ENCODE peak calls at places on chromosomes 7 and 10, in five cellular contexts. T is tibial nerve, Q is transverse colon, F is A549, W is upper lobe of left lung. R is an unnamed sample.

GRCh38 chr7:41755100-41755499 is 52.2 kb upstream of the INHBA start:
- DNase-seq in T (no peak), W (no peak), Q (no peak), F (no peak), R (no peak)

GRCh38 chr10:21497177-21497807 is 28.2 kb downstream of the SKIDA1 start:
- DNase-seq in Q (peak), F (peak), W (peak), T (peak), R (no peak)

GRCh38 chr10:88953662-88954061 is 1.1 kb upstream of the ACTA2 start:
- DNase-seq in F (no peak), Q (no peak), W (no peak), T (no peak), R (no peak)

GRCh38 chr7:77444123-77444522 is 28.0 kb upstream of the GSAP start:
- DNase-seq in W (peak), Q (no peak), F (no peak), T (no peak), R (no peak)

GRCh38 chr10:103859161-103860141 is 4.1 kb upstream of the SH3PXD2A start:
- DNase-seq in W (peak), T (peak), Q (peak), F (peak), R (no peak)

GRCh38 chr10:21888959-21889358 is 114.6 kb downstream of the DNAJC1 start:
- DNase-seq in W (no peak), F (no peak), Q (peak), T (no peak), R (no peak)

GRCh38 chr7:112204072-112204775 is 2.0 kb downstream of the DOCK4 start:
- DNase-seq in T (no peak), W (no peak), F (no peak), Q (no peak), R (no peak)

GRCh38 chr10:35447693-35448407 is 111.5 kb downstream of the CCNY start:
- DNase-seq in T (no peak), F (peak), W (no peak), Q (peak), R (no peak)

DNA sequence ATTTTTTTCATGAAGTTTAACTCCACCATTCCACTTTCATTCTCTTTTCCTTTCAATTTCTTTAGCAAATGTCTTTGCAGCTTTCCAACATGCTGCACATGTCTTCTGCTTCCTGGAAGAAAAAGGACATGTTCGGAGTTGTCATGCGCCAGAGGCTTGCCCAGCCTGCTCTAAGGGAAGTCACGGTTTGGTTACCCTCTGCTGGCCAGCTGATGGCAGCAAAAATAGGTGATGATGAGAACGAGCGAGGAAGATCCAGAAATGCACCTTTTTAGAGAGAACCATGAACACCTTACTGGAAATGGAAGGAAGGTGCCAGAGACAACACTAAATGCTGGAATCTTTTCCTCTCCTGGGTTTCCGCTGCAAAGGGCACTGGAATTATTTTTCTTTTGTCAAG is 4.9 kb upstream of the ZSCAN21 start:
- DNase-seq in W (no peak), F (peak), Q (peak), T (no peak), R (no peak)
- TF ChIP-seq CTCF in W (no peak), F (no peak), Q (peak), T (no peak), R (no peak)

GRCh38 chr10:122060250-122060649 is 71.3 kb downstream of the TACC2 start:
- DNase-seq in T (no peak), F (no peak), Q (peak), W (no peak), R (no peak)

GRCh38 chr10:122068844-122069243 is 79.9 kb downstream of the TACC2 start:
- DNase-seq in F (no peak), T (no peak), W (no peak), Q (no peak), R (no peak)

GRCh38 chr10:122057841-122058240 is 68.9 kb downstream of the TACC2 start:
- DNase-seq in Q (no peak), T (no peak), W (no peak), F (no peak), R (no peak)

GRCh38 chr10:122062831-122063674 is 74.1 kb downstream of the TACC2 start:
- DNase-seq in W (peak), Q (peak), T (peak), F (peak), R (peak)
- TF ChIP-seq EP300 in W (peak), Q (peak), T (peak), F (peak), R (peak)

GRCh38 chr10:120646738-120647427 is 189.9 kb downstream of the PLPP4 start:
- DNase-seq in T (no peak), F (no peak), W (no peak), Q (no peak), R (no peak)
- TF ChIP-seq CTCF in T (no peak), F (no peak), W (no peak), Q (no peak), R (no peak)

GRCh38 chr7:135888740-135889139 is 88.4 kb downstream of the MTPN start:
- DNase-seq in W (no peak), F (no peak), Q (no peak), T (no peak), R (no peak)

GRCh38 chr7:135886334-135887132 is 90.6 kb downstream of the MTPN start:
- DNase-seq in Q (no peak), W (no peak), T (no peak), F (no peak), R (no peak)

GRCh38 chr7:135884495-135885237 is 92.5 kb downstream of the MTPN start:
- DNase-seq in W (no peak), T (no peak), Q (no peak), F (no peak), R (no peak)

DNA sequence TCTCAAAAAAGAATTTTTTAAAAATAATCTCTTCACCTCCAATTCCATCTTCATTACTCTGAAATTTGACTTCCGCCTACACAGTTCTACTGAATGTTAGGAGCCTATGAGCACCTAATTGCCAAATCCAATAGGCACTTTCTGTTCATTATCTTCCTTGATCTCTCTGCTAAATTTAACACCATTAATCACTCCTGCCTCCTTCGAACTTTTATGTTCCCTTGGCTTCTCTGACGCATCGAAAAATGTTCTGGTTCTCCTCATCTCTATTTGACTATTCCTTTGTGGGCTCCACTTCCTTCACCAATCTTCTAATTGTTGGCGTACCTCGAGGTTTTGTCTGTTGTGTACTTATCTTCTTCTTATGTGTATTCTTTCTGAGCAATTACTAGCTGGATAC is 87.3 kb downstream of the MTPN start:
- DNase-seq in Q (no peak), F (no peak), T (no peak), W (no peak), R (no peak)
- TF ChIP-seq EP300 in Q (no peak), F (no peak), T (no peak), W (no peak), R (no peak)

DNA sequence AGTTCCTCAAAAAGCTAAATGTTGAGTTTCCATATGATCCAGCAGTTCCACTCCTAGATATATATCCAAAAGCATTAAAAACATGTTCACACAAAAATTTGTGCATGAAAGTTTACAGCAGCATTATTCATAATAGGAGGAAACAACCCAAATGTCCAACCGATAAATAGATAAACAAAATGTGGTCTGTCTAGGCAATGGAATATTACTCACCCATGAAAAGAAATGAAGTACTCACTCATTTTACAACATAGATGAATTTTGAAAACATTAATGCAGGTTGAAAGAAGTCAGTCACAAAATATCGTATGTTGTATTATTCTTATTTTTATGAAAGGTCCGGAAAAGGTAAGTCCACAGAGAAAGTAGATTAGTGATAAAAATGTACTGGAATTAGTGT is 34.0 kb downstream of the BMPR1A start:
- DNase-seq in T (no peak), Q (no peak), F (no peak), W (no peak), R (no peak)
- TF ChIP-seq CTCF in T (no peak), Q (no peak), F (no peak), W (no peak), R (no peak)

GRCh38 chr7:128136215-128136597 is 104.9 kb upstream of the LEP start:
- DNase-seq in Q (no peak), W (no peak), F (no peak), T (no peak), R (no peak)

GRCh38 chr7:128137096-128137655 is 103.9 kb upstream of the LEP start:
- DNase-seq in W (no peak), Q (no peak), F (no peak), T (no peak), R (peak)

GRCh38 chr7:128131701-128132100 is 100.5 kb upstream of the LRRC4 start:
- DNase-seq in W (no peak), Q (no peak), T (no peak), F (no peak), R (no peak)

GRCh38 chr7:128132426-128133069 is 101.3 kb upstream of the LRRC4 start:
- DNase-seq in W (no peak), F (no peak), Q (no peak), T (no peak), R (peak)

GRCh38 chr7:128135275-128136214 is 104.3 kb upstream of the LRRC4 start:
- DNase-seq in Q (peak), T (peak), F (peak), W (peak), R (peak)
- TF ChIP-seq EP300 in Q (no peak), T (no peak), F (no peak), W (no peak), R (no peak)

GRCh38 chr10:48981310-48981907 is 41.8 kb upstream of the LRRC18 start:
- DNase-seq in W (peak), T (peak), F (peak), Q (peak), R (no peak)
- TF ChIP-seq CTCF in W (peak), T (peak), F (peak), Q (peak), R (peak)

DNA sequence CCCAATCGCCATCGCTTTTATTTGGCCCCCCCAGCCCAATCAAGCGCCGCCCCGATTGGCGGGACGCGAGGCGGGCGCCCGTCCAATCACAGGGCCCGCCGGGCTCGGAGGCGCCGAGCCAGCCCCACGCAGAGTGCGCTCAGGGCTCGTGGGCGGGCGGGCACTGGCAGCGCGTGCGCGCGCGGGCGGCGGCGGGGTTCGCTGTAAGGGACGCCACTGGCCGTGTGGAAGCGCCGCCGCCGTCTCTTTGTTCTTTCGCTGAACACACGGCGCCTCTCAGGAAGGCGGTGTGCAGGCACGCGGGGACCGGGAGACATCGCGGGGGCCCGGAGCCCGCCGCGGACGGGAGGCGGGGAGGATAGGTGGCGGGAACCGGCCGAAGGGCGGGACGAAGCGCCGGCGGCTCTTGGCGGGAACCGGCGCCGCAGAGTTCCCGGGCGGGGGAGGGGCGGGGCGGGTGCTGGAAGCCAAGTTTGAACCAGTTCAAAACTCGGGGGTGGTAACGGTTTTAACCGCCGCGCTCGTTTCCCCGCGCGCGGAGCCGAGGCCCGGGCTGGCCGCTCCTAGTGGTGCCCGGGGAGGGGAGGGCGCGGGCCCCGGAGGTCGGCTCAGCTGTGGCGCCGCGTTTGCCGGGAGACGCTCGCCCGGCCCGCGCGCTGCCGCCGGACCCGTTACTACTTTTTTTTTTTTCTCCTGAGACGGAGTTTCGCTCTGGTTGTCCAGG is 370 bp upstream of the EZH2 start:
- DNase-seq in F (peak), Q (peak), T (peak), W (peak), R (peak)
- TF ChIP-seq EP300 in F (no peak), Q (no peak), T (peak), W (no peak), R (no peak)

R was measured in esophagus muscularis mucosa.